ENCODE peak calls at places on chromosomes 13 and 19, in ten cellular contexts. T is body of pancreas; Z is stimulated activated CD4-positive, alpha-beta T cell treated with anti-CD3 and anti-CD28 coated beads, Interleukin-1b, Interleukin-23, amount 100 ng/mL, for 1 hour; K is NCI-H345; P is cardiac fibroblast; V is kidney; L is DMS153; R is ELF-1; I is NCI-H1930; D is caudate nucleus. Y is an unnamed sample.

GRCh38 chr13:73610799-73611592 is 523.2 kb downstream of the KLF12 start:
- DNase-seq in I (no peak), D (no peak), R (no peak), V (no peak), L (no peak), K (no peak), P (no peak), T (no peak), Z (no peak), Y (no peak)

GRCh38 chr13:27449081-27449603 is 1.2 kb downstream of the MTIF3 start:
- DNase-seq in D (no peak), Z (no peak), I (no peak), R (no peak), T (peak), K (no peak), P (no peak), V (no peak), L (no peak), Y (no peak)

GRCh38 chr13:97339019-97339988 is 94.7 kb upstream of the RAP2A start:
- DNase-seq in D (no peak), K (no peak), V (no peak), T (peak), P (peak), L (no peak), R (no peak), Z (no peak), I (no peak), Y (no peak)

GRCh38 chr13:111862836-111863815 is 203.8 kb upstream of the SOX1 start:
- DNase-seq in D (no peak), T (no peak), P (no peak), K (no peak), L (no peak), Z (no peak), V (no peak), R (no peak), I (no peak), Y (no peak)

GRCh38 chr19:3365447-3366103 is 808 bp upstream of the NFIC start:
- DNase-seq in Z (no peak), L (no peak), V (peak), K (no peak), R (no peak), I (no peak), T (peak), D (no peak), P (peak), Y (peak)

GRCh38 chr19:41426952-41427646 is at the start of gene B3GNT8:
- DNase-seq in T (peak), V (peak), P (peak), R (peak), I (no peak), L (peak), K (no peak), D (no peak), Z (peak), Y (peak)

GRCh38 chr19:5335593-5335992 is 5.0 kb downstream of the PTPRS start:
- DNase-seq in Z (no peak), D (no peak), K (no peak), L (no peak), I (no peak), V (no peak), R (no peak), T (no peak), P (no peak), Y (no peak)

GRCh38 chr13:80604094-80604493 is 263.2 kb upstream of the SPRY2 start:
- DNase-seq in T (no peak), L (no peak), K (no peak), P (peak), I (no peak), D (no peak), R (peak), V (no peak), Z (no peak), Y (no peak)

GRCh38 chr19:49473868-49474544 is at the start of gene FLT3LG:
- DNase-seq in D (no peak), I (peak), L (no peak), P (peak), R (peak), V (peak), T (peak), Z (peak), K (peak), Y (peak)

GRCh38 chr19:12278713-12279112 is 16.0 kb downstream of the ZNF44 start:
- DNase-seq in R (no peak), L (no peak), Z (no peak), K (no peak), I (no peak), D (no peak), V (no peak), P (no peak), T (no peak), Y (no peak)

Y was measured in posterior vena cava.